ENCODE peak calls at places on chromosomes 16 and 17, in five cellular contexts. One of them, this sample, is unnamed.

GRCh38 chr17:30952645-30953393 is 18.0 kb upstream of the RNF135 start:
- DNase-seq in uterus: no peak
- DNase-seq in body of pancreas: no peak
- DNase-seq in testis: no peak
- DNase-seq in CD8-positive, alpha-beta memory T cell: no peak
- DNase-seq in this sample: no peak

GRCh38 chr17:40598928-40599627 is 33.8 kb upstream of the CCR7 start:
- DNase-seq in uterus: peak; percentile 58
- DNase-seq in body of pancreas: no peak
- DNase-seq in testis: no peak
- DNase-seq in CD8-positive, alpha-beta memory T cell: peak; percentile 90
- DNase-seq in this sample: peak; percentile 68

GRCh38 chr17:66783656-66784381 is 51.1 kb upstream of the CACNG5 start:
- DNase-seq in uterus: no peak
- DNase-seq in body of pancreas: no peak
- DNase-seq in testis: no peak
- DNase-seq in CD8-positive, alpha-beta memory T cell: no peak
- DNase-seq in this sample: no peak

GRCh38 chr16:83045790-83046189 is 419.0 kb downstream of the CDH13 start:
- DNase-seq in uterus: no peak
- DNase-seq in body of pancreas: no peak
- DNase-seq in testis: no peak
- DNase-seq in CD8-positive, alpha-beta memory T cell: no peak
- DNase-seq in this sample: no peak

GRCh38 chr17:19833914-19834313 is 33.8 kb downstream of the ULK2 start:
- DNase-seq in uterus: no peak
- DNase-seq in body of pancreas: no peak
- DNase-seq in testis: no peak
- DNase-seq in CD8-positive, alpha-beta memory T cell: no peak
- DNase-seq in this sample: no peak

GRCh38 chr16:55222436-55222835 is 101.6 kb upstream of the IRX6 start:
- DNase-seq in uterus: no peak
- DNase-seq in body of pancreas: no peak
- DNase-seq in testis: no peak
- DNase-seq in CD8-positive, alpha-beta memory T cell: no peak
- DNase-seq in this sample: no peak

GRCh38 chr17:66831383-66832220 is 3.3 kb upstream of the CACNG5 start:
- DNase-seq in uterus: no peak
- DNase-seq in body of pancreas: no peak
- DNase-seq in testis: no peak
- DNase-seq in CD8-positive, alpha-beta memory T cell: no peak
- DNase-seq in this sample: no peak

GRCh38 chr16:74936902-74937560 is 47.9 kb downstream of the WDR59 start:
- DNase-seq in uterus: no peak
- DNase-seq in body of pancreas: no peak
- DNase-seq in testis: no peak
- DNase-seq in CD8-positive, alpha-beta memory T cell: no peak
- DNase-seq in this sample: no peak

GRCh38 chr17:42518046-42518754 is 17.8 kb upstream of the NAGLU start:
- DNase-seq in uterus: peak; percentile 95
- DNase-seq in body of pancreas: peak; percentile 53
- DNase-seq in testis: peak; percentile 71
- DNase-seq in CD8-positive, alpha-beta memory T cell: no peak
- DNase-seq in this sample: peak; percentile 47

GRCh38 chr16:13919683-13920509 is at the start of gene ERCC4:
- DNase-seq in uterus: peak; percentile 100
- DNase-seq in body of pancreas: peak; percentile 99
- DNase-seq in testis: peak; percentile 100
- DNase-seq in CD8-positive, alpha-beta memory T cell: peak; percentile 100
- DNase-seq in this sample: peak; percentile 100

GRCh38 chr16:19001788-19002187 is 18.1 kb downstream of the TMC7 start:
- DNase-seq in uterus: peak; percentile 20
- DNase-seq in body of pancreas: peak; percentile 14
- DNase-seq in testis: no peak
- DNase-seq in CD8-positive, alpha-beta memory T cell: no peak
- DNase-seq in this sample: no peak

GRCh38 chr16:27462846-27463682 is 61.1 kb downstream of the IL21R start:
- DNase-seq in uterus: no peak
- DNase-seq in body of pancreas: no peak
- DNase-seq in testis: no peak
- DNase-seq in CD8-positive, alpha-beta memory T cell: no peak
- DNase-seq in this sample: no peak

GRCh38 chr17:17412331-17412730 is 64.5 kb upstream of the MED9 start:
- DNase-seq in uterus: no peak
- DNase-seq in body of pancreas: no peak
- DNase-seq in testis: no peak
- DNase-seq in CD8-positive, alpha-beta memory T cell: no peak
- DNase-seq in this sample: no peak

GRCh38 chr17:19448341-19449268 is 37.6 kb downstream of the RNF112 start:
- DNase-seq in uterus: peak; percentile 87
- DNase-seq in body of pancreas: no peak
- DNase-seq in testis: no peak
- DNase-seq in CD8-positive, alpha-beta memory T cell: no peak
- DNase-seq in this sample: no peak

GRCh38 chr16:24423332-24423731 is 116.0 kb upstream of the RBBP6 start:
- DNase-seq in uterus: no peak
- DNase-seq in body of pancreas: no peak
- DNase-seq in testis: no peak
- DNase-seq in CD8-positive, alpha-beta memory T cell: no peak
- DNase-seq in this sample: no peak

GRCh38 chr17:37820313-37821024 is 75.6 kb upstream of the HNF1B start:
- DNase-seq in uterus: no peak
- DNase-seq in body of pancreas: no peak
- DNase-seq in testis: no peak
- DNase-seq in CD8-positive, alpha-beta memory T cell: no peak
- DNase-seq in this sample: peak; percentile 51

GRCh38 chr16:13994239-13995106 is 74.5 kb downstream of the ERCC4 start:
- DNase-seq in uterus: no peak
- DNase-seq in body of pancreas: no peak
- DNase-seq in testis: no peak
- DNase-seq in CD8-positive, alpha-beta memory T cell: no peak
- DNase-seq in this sample: no peak

GRCh38 chr17:14010999-14011692 is 58.2 kb upstream of the COX10 start:
- DNase-seq in uterus: no peak
- DNase-seq in body of pancreas: no peak
- DNase-seq in testis: no peak
- DNase-seq in CD8-positive, alpha-beta memory T cell: no peak
- DNase-seq in this sample: no peak

GRCh38 chr17:8005357-8005756 is 2.9 kb downstream of the GUCY2D start:
- DNase-seq in uterus: no peak
- DNase-seq in body of pancreas: no peak
- DNase-seq in testis: no peak
- DNase-seq in CD8-positive, alpha-beta memory T cell: no peak
- DNase-seq in this sample: no peak

GRCh38 chr17:30278032-30278431 is 13.7 kb downstream of the BLMH start:
- DNase-seq in uterus: no peak
- DNase-seq in body of pancreas: peak; percentile 42
- DNase-seq in testis: peak; percentile 76
- DNase-seq in CD8-positive, alpha-beta memory T cell: no peak
- DNase-seq in this sample: peak; percentile 27

GRCh38 chr17:81392909-81393654 is 2.2 kb upstream of the BAHCC1 start:
- DNase-seq in uterus: no peak
- DNase-seq in body of pancreas: no peak
- DNase-seq in testis: no peak
- DNase-seq in CD8-positive, alpha-beta memory T cell: no peak
- DNase-seq in this sample: peak; percentile 44

GRCh38 chr17:81241203-81241602 is 2.1 kb downstream of the NDUFAF8 start:
- DNase-seq in uterus: no peak
- DNase-seq in body of pancreas: no peak
- DNase-seq in testis: no peak
- DNase-seq in CD8-positive, alpha-beta memory T cell: peak; percentile 15
- DNase-seq in this sample: no peak

GRCh38 chr17:27386206-27387075 is 69.8 kb upstream of the KSR1 start:
- DNase-seq in uterus: no peak
- DNase-seq in body of pancreas: no peak
- DNase-seq in testis: no peak
- DNase-seq in CD8-positive, alpha-beta memory T cell: no peak
- DNase-seq in this sample: no peak

GRCh38 chr17:7837375-7838290 is 3.6 kb downstream of the KDM6B start:
- DNase-seq in uterus: no peak
- DNase-seq in body of pancreas: no peak
- DNase-seq in testis: no peak
- DNase-seq in CD8-positive, alpha-beta memory T cell: peak; percentile 27
- DNase-seq in this sample: no peak

GRCh38 chr16:19555938-19556778 is 655 bp downstream of the VPS35L start:
- DNase-seq in uterus: peak; percentile 19
- DNase-seq in body of pancreas: no peak
- DNase-seq in testis: peak; percentile 46
- DNase-seq in CD8-positive, alpha-beta memory T cell: peak; percentile 18
- DNase-seq in this sample: no peak

GRCh38 chr16:75947626-75948239 is 221.4 kb upstream of the CPHXL start:
- DNase-seq in uterus: no peak
- DNase-seq in body of pancreas: no peak
- DNase-seq in testis: no peak
- DNase-seq in CD8-positive, alpha-beta memory T cell: no peak
- DNase-seq in this sample: no peak

GRCh38 chr16:75952124-75952523 is 225.8 kb upstream of the CPHXL start:
- DNase-seq in uterus: no peak
- DNase-seq in body of pancreas: no peak
- DNase-seq in testis: no peak
- DNase-seq in CD8-positive, alpha-beta memory T cell: no peak
- DNase-seq in this sample: no peak

GRCh38 chr16:75946058-75946457 is 219.8 kb upstream of the CPHXL start:
- DNase-seq in uterus: no peak
- DNase-seq in body of pancreas: peak; percentile 62
- DNase-seq in testis: no peak
- DNase-seq in CD8-positive, alpha-beta memory T cell: no peak
- DNase-seq in this sample: no peak

GRCh38 chr16:75948886-75949285 is 222.6 kb upstream of the CPHXL start:
- DNase-seq in uterus: no peak
- DNase-seq in body of pancreas: no peak
- DNase-seq in testis: no peak
- DNase-seq in CD8-positive, alpha-beta memory T cell: no peak
- DNase-seq in this sample: no peak

DNA sequence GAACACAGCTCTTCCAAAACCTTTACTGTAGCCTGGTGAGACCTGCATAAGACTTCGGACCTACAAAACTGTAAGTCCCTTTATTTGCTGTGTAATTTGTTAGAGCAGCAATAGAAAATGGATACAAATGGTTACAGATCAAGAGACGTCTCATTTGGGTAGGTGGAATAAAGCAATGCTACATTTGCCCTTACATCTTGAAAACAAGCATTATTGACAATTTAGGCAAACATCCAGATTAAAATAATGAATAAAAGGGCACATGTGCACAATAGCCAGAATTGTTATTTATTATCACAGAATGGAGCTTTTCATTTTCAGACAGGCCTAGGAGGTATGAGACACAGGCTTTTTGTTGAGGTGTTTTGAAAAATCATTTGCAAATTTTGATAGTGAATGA is 222.2 kb upstream of the CPHXL start:
- DNase-seq in uterus: no peak
- DNase-seq in body of pancreas: no peak
- DNase-seq in testis: no peak
- DNase-seq in CD8-positive, alpha-beta memory T cell: no peak
- DNase-seq in this sample: no peak
- H3K4me1 ChIP-seq in uterus: no peaks in the 10 kb centered on the region
- H3K4me1 ChIP-seq in body of pancreas: peaks cover 28% of the 10 kb centered on the region
- H3K4me1 ChIP-seq in testis: no peaks in the 10 kb centered on the region
- H3K4me1 ChIP-seq in CD8-positive, alpha-beta memory T cell: no peaks in the 10 kb centered on the region
- H3K4me1 ChIP-seq in this sample: no peaks in the 10 kb centered on the region

GRCh38 chr16:77585852-77586251 is 136.5 kb upstream of the NUDT7 start:
- DNase-seq in uterus: no peak
- DNase-seq in body of pancreas: no peak
- DNase-seq in testis: no peak
- DNase-seq in CD8-positive, alpha-beta memory T cell: no peak
- DNase-seq in this sample: no peak
- H3K4me3 ChIP-seq in uterus: no peak overlapping the region
- H3K4me3 ChIP-seq in body of pancreas: no peak overlapping the region
- H3K4me3 ChIP-seq in testis: no peak overlapping the region
- H3K4me3 ChIP-seq in CD8-positive, alpha-beta memory T cell: no peak overlapping the region
- H3K4me3 ChIP-seq in this sample: no peak overlapping the region

DNA sequence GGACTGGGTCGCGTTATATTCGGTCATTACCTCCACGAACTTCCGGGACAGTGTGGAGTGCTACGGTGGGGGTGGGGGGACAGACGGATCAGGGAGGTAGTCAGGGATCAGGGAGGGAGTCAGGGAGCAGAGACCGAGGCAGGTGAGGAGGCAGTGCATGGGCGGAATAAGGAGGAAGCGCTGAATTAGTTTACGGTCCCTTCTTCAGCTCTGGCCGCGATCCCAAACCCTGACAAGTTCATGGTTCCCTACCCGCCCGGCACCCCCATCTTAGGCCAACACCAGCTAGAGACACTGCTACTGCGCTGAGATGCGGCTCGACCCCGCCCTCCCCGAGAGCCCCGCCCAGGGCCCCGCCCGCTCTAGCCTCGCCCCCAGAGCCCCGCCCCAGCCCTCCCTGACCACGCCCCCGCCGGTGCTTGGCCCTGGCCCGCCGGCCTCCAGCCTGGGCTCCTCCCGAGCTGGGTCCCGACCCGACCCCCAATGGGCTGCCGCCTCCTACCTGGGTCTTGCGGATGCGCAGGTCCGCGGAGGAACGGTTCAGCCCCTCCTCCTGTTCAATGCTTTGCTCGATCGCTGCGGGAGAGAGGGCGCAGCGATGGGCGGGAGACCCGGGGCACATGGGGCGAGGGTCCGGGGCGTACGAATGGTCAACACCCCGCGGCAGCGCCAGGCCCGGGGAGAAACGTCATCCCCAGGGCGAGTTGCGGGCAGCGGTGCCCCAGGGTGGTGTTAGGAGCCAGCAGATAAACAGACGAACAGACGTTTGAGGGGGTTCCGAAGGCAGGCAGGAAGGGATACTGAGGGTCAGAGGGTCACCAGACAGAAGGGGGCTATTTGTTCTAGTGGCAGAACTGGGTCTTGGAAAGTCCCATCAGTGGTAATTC is 12.2 kb downstream of the HSD3B7 start:
- DNase-seq in uterus: peak; percentile 89
- DNase-seq in body of pancreas: peak; percentile 81
- DNase-seq in testis: peak; percentile 86
- DNase-seq in CD8-positive, alpha-beta memory T cell: peak; percentile 68
- DNase-seq in this sample: peak; percentile 54
- H3K27ac ChIP-seq in uterus: peak overlapping the region; percentile 70
- H3K27ac ChIP-seq in body of pancreas: peak overlapping the region; percentile 67
- H3K27ac ChIP-seq in testis: no peak overlapping the region
- H3K27ac ChIP-seq in CD8-positive, alpha-beta memory T cell: peak overlapping the region; percentile 73
- H3K27ac ChIP-seq in this sample: peak overlapping the region; percentile 41

DNA sequence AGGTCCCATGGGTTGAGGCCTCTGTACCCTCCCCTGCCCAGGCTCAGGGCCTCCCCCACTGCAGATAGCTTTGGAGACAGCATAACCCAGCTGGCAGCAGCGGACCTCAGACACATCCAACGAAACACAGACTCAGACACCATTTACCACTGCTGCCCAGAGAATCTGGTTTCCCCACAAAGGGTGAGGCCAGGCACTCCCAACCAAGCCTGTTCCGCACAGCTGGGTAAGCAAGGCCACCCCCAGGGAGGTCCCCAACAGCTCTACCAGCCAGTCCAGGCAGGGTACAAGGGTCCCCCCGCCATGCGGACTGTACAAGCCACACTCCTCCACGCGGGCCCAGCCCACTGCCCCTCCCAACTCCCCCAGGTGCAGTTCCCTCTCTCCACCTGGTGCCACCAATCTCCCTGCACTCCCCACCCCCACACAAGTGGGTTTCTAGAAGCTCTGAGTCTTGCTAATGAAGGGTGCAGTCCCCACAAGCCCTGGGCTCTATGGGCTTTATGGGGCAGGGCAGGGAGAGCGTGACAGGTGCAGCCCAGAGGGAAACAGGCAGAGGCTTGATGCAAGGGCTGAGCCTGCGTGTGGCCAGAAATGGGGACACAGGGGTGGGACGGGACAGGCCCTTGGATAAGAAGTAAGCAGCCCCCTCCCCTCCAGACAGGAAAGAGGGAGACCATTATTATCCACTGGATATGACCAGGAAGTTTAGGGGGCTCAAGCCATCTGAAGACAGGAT is 8.8 kb downstream of the RHBDF2 start:
- DNase-seq in uterus: no peak
- DNase-seq in body of pancreas: no peak
- DNase-seq in testis: no peak
- DNase-seq in CD8-positive, alpha-beta memory T cell: peak; percentile 30
- DNase-seq in this sample: peak; percentile 35
- H3K4me1 ChIP-seq in uterus: no peaks in the 10 kb centered on the region
- H3K4me1 ChIP-seq in body of pancreas: peaks cover 50% of the 10 kb centered on the region
- H3K4me1 ChIP-seq in testis: peaks cover 12% of the 10 kb centered on the region
- H3K4me1 ChIP-seq in CD8-positive, alpha-beta memory T cell: peaks cover 35% of the 10 kb centered on the region
- H3K4me1 ChIP-seq in this sample: peaks cover 23% of the 10 kb centered on the region